ENCODE peak calls at places on chromosomes 12 and 14, in six cellular contexts. One of them, this sample, is unnamed.

GRCh38 chr14:55979096-55979495 is 139.1 kb upstream of the PELI2 start:
- DNase-seq in NT2/D1: no peak
- DNase-seq in K562: no peak
- DNase-seq in H1: no peak
- DNase-seq in keratinocyte: no peak
- DNase-seq in HepG2: no peak
- DNase-seq in this sample: no peak

GRCh38 chr12:12327802-12328201 is 22.2 kb downstream of the MANSC1 start:
- DNase-seq in K562: peak
- DNase-seq in H1: no peak
- DNase-seq in NT2/D1: peak
- DNase-seq in keratinocyte: peak
- DNase-seq in HepG2: peak
- DNase-seq in this sample: no peak

GRCh38 chr12:109461049-109461845 is 15.9 kb downstream of the KCTD10 start:
- DNase-seq in NT2/D1: no peak
- DNase-seq in HepG2: peak
- DNase-seq in K562: peak
- DNase-seq in H1: no peak
- DNase-seq in keratinocyte: no peak
- DNase-seq in this sample: no peak

GRCh38 chr12:110249105-110249504 is 31.9 kb upstream of the ATP2A2 start:
- DNase-seq in H1: no peak
- DNase-seq in NT2/D1: no peak
- DNase-seq in HepG2: no peak
- DNase-seq in keratinocyte: no peak
- DNase-seq in K562: no peak
- DNase-seq in this sample: no peak

GRCh38 chr14:101048766-101049165 is 145.2 kb upstream of the RTL1 start:
- DNase-seq in NT2/D1: no peak
- DNase-seq in HepG2: no peak
- DNase-seq in H1: no peak
- DNase-seq in keratinocyte: no peak
- DNase-seq in K562: no peak
- DNase-seq in this sample: no peak

GRCh38 chr14:64738306-64738879 is 34.2 kb downstream of the PLEKHG3 start:
- DNase-seq in NT2/D1: no peak
- DNase-seq in H1: no peak
- DNase-seq in keratinocyte: no peak
- DNase-seq in K562: no peak
- DNase-seq in HepG2: no peak
- DNase-seq in this sample: no peak

GRCh38 chr12:93139028-93139665 is 210.1 kb upstream of the EEA1 start:
- DNase-seq in keratinocyte: no peak
- DNase-seq in HepG2: no peak
- DNase-seq in NT2/D1: no peak
- DNase-seq in H1: no peak
- DNase-seq in K562: no peak
- DNase-seq in this sample: no peak

GRCh38 chr12:130994821-130995375 is 41.2 kb downstream of the ADGRD1 start:
- DNase-seq in NT2/D1: no peak
- DNase-seq in H1: no peak
- DNase-seq in HepG2: no peak
- DNase-seq in K562: no peak
- DNase-seq in keratinocyte: no peak
- DNase-seq in this sample: no peak

GRCh38 chr14:24155100-24155499 is 6.0 kb upstream of the IRF9 start:
- DNase-seq in keratinocyte: no peak
- DNase-seq in H1: no peak
- DNase-seq in K562: no peak
- DNase-seq in HepG2: no peak
- DNase-seq in NT2/D1: no peak
- DNase-seq in this sample: no peak

GRCh38 chr12:52860102-52860838 is 11.5 kb upstream of the KRT78 start:
- DNase-seq in H1: no peak
- DNase-seq in keratinocyte: no peak
- DNase-seq in K562: no peak
- DNase-seq in NT2/D1: no peak
- DNase-seq in HepG2: no peak
- DNase-seq in this sample: no peak

GRCh38 chr14:88572117-88572516 is 9.3 kb downstream of the ZC3H14 start:
- DNase-seq in HepG2: no peak
- DNase-seq in K562: no peak
- DNase-seq in keratinocyte: no peak
- DNase-seq in H1: no peak
- DNase-seq in NT2/D1: no peak
- DNase-seq in this sample: no peak

GRCh38 chr12:94954029-94954685 is 49.3 kb downstream of the NDUFA12 start:
- DNase-seq in HepG2: no peak
- DNase-seq in NT2/D1: no peak
- DNase-seq in keratinocyte: peak
- DNase-seq in H1: no peak
- DNase-seq in K562: peak
- DNase-seq in this sample: no peak

GRCh38 chr14:98062083-98062482 is 1209.9 kb downstream of the BCL11B start:
- DNase-seq in H1: no peak
- DNase-seq in HepG2: no peak
- DNase-seq in keratinocyte: no peak
- DNase-seq in K562: no peak
- DNase-seq in NT2/D1: no peak
- DNase-seq in this sample: no peak

GRCh38 chr12:68175566-68176033 is 16.1 kb upstream of the IFNG start:
- DNase-seq in K562: no peak
- DNase-seq in HepG2: no peak
- DNase-seq in keratinocyte: no peak
- DNase-seq in H1: no peak
- DNase-seq in NT2/D1: no peak
- DNase-seq in this sample: no peak

GRCh38 chr14:22558221-22558913 is 30.7 kb downstream of the DAD1 start:
- DNase-seq in NT2/D1: no peak
- DNase-seq in K562: no peak
- DNase-seq in keratinocyte: no peak
- DNase-seq in H1: no peak
- DNase-seq in HepG2: peak
- DNase-seq in this sample: no peak

GRCh38 chr12:2003676-2004112 is 563 bp downstream of the DCP1B start:
- DNase-seq in K562: no peak
- DNase-seq in HepG2: no peak
- DNase-seq in keratinocyte: no peak
- DNase-seq in NT2/D1: no peak
- DNase-seq in H1: no peak
- DNase-seq in this sample: no peak

GRCh38 chr12:27453462-27453861 is 6.9 kb downstream of the SMCO2 start:
- DNase-seq in K562: no peak
- DNase-seq in H1: no peak
- DNase-seq in keratinocyte: no peak
- DNase-seq in NT2/D1: no peak
- DNase-seq in HepG2: no peak
- DNase-seq in this sample: no peak

GRCh38 chr12:79547735-79548347 is 142.9 kb downstream of the PAWR start:
- DNase-seq in keratinocyte: no peak
- DNase-seq in HepG2: peak
- DNase-seq in NT2/D1: peak
- DNase-seq in H1: peak
- DNase-seq in K562: peak
- DNase-seq in this sample: peak
- H3K9ac ChIP-seq in keratinocyte: peak
- H3K9ac ChIP-seq in HepG2: peak
- H3K9ac ChIP-seq in NT2/D1: peak
- H3K9ac ChIP-seq in H1: peak
- H3K9ac ChIP-seq in K562: no peak
- H3K9ac ChIP-seq in this sample: no peak

DNA sequence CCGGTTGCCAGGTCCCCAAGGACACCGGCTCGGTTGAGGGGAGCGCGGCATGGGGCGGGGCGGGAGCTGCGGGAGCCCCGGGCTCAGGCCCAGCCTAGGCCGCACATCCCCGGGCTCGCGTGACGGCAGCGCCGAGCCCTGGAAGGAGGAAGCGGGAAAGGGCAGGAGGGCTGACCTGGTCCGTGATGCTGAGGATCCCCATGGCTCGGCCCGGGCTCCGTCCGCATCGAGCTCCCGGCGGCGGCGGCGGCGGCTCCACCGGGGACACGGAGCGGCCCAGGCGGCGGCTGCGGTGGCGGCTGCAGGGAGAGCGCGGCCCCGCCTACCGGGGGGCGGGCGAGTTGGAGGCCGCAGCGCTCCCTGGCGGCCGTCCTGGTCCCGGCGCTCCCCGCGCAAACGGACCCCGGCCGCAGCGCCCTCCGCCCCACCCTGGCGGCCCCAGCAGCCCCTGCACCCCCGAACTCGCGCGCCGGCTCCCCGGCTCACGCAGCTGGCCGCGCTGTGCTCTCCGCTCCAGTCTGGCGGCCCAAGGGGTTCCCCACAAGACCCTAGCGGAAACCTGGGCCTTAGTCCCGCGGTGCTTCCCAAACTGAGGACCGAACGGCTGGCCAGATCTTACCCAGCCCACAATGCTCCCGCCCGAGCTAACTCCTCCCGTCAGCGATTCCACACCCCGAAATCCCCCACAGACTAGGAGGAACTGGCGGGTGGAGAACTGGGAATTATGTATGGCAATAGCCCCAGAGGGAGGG is at the start of gene ANKRD52:
- DNase-seq in HepG2: peak
- DNase-seq in H1: no peak
- DNase-seq in NT2/D1: peak
- DNase-seq in K562: peak
- DNase-seq in keratinocyte: no peak
- DNase-seq in this sample: peak
- H3K9ac ChIP-seq in HepG2: peak
- H3K9ac ChIP-seq in H1: peak
- H3K9ac ChIP-seq in NT2/D1: peak
- H3K9ac ChIP-seq in K562: peak
- H3K9ac ChIP-seq in keratinocyte: peak
- H3K9ac ChIP-seq in this sample: peak

GRCh38 chr14:70660967-70661871 is 19.5 kb downstream of the TTC9 start:
- DNase-seq in K562: no peak
- DNase-seq in H1: no peak
- DNase-seq in keratinocyte: no peak
- DNase-seq in NT2/D1: no peak
- DNase-seq in HepG2: no peak
- DNase-seq in this sample: no peak
- H3K9ac ChIP-seq in K562: no peak
- H3K9ac ChIP-seq in H1: no peak
- H3K9ac ChIP-seq in keratinocyte: no peak
- H3K9ac ChIP-seq in NT2/D1: no peak
- H3K9ac ChIP-seq in HepG2: no peak
- H3K9ac ChIP-seq in this sample: no peak

DNA sequence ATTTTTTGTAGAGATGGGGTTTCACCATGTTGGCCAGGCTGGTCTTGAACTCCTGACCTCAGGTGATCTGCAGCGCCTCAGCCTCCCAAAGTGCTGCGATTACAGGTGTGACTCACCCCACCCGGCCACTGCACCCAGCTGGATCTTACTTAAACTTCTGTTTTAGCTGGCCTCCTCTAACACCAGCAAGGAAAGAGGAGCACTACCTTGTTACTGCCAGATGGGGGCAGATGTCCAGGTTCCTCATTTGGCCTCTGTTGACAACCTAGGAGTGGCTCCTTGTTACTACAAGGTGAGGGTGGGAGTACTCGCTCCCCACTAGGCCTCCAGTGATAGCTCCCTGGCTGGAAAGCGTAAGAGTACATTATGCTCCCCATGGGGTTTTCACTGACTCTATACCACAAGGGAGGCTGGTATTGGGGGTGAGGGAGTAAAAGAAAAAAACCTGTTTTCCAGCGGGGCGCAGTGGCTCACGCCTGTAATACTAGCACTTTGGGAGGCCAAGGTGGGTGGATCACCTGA is 13.1 kb upstream of the ARF6 start:
- DNase-seq in NT2/D1: no peak
- DNase-seq in keratinocyte: no peak
- DNase-seq in K562: peak
- DNase-seq in H1: peak
- DNase-seq in HepG2: peak
- DNase-seq in this sample: no peak
- H3K9ac ChIP-seq in NT2/D1: no peak
- H3K9ac ChIP-seq in keratinocyte: peak
- H3K9ac ChIP-seq in K562: no peak
- H3K9ac ChIP-seq in H1: no peak
- H3K9ac ChIP-seq in HepG2: no peak
- H3K9ac ChIP-seq in this sample: no peak

GRCh38 chr12:125124320-125124966 is 59.2 kb downstream of the AACS start:
- DNase-seq in K562: no peak
- DNase-seq in NT2/D1: no peak
- DNase-seq in H1: no peak
- DNase-seq in keratinocyte: no peak
- DNase-seq in HepG2: no peak
- DNase-seq in this sample: no peak
- H3K9ac ChIP-seq in K562: no peak
- H3K9ac ChIP-seq in NT2/D1: no peak
- H3K9ac ChIP-seq in H1: no peak
- H3K9ac ChIP-seq in keratinocyte: no peak
- H3K9ac ChIP-seq in HepG2: no peak
- H3K9ac ChIP-seq in this sample: no peak

GRCh38 chr12:88371416-88372183 is 208.7 kb downstream of the KITLG start:
- DNase-seq in K562: no peak
- DNase-seq in keratinocyte: no peak
- DNase-seq in NT2/D1: no peak
- DNase-seq in H1: no peak
- DNase-seq in HepG2: no peak
- DNase-seq in this sample: no peak
- H3K9ac ChIP-seq in K562: no peak
- H3K9ac ChIP-seq in keratinocyte: no peak
- H3K9ac ChIP-seq in NT2/D1: no peak
- H3K9ac ChIP-seq in H1: no peak
- H3K9ac ChIP-seq in HepG2: no peak
- H3K9ac ChIP-seq in this sample: no peak